ENCODE peak calls at places on chromosomes 11 and 22, in ten cellular contexts. A is SK-N-DZ; J is fibroblast of lung; K is HFFc6; H is NAMALWA; V is AG08396; C is stimulated activated CD8-positive, alpha-beta memory T cell treated with anti-CD3 and anti-CD28 coated beads, Interleukin-4, amount 100 ng/mL, for 24 hours; I is OCI-LY7; Q is activated effector memory CD4-positive, alpha-beta T cell treated with anti-CD3 and anti-CD28 coated beads, Interleukin-2, amount 50 U/mL, for 16 hours; L is CD8-positive, alpha-beta memory T cell. O is an unnamed sample.

GRCh38 chr22:40189979-40190378 is 12.3 kb downstream of the TNRC6B start:
- DNase-seq in I (no peak), J (peak), A (no peak), C (no peak), H (no peak), V (no peak), Q (no peak), K (peak), L (no peak), O (no peak)

GRCh38 chr11:92141159-92141558 is 83.5 kb upstream of the FAT3 start:
- DNase-seq in J (no peak), C (no peak), H (no peak), L (no peak), V (no peak), A (peak), I (no peak), K (no peak), Q (no peak), O (no peak)

GRCh38 chr11:74721479-74721835 is 9.8 kb downstream of the CHRDL2 start:
- DNase-seq in K (no peak), A (no peak), I (no peak), V (no peak), C (no peak), Q (no peak), H (no peak), L (no peak), J (no peak), O (no peak)

GRCh38 chr22:37749831-37750595 is 53.2 kb downstream of the TRIOBP start:
- DNase-seq in A (no peak), I (no peak), C (no peak), H (no peak), Q (no peak), V (no peak), J (peak), K (peak), L (no peak), O (peak)

GRCh38 chr11:36459046-36459445 is 51.0 kb downstream of the TRAF6 start:
- DNase-seq in J (no peak), Q (no peak), L (no peak), I (no peak), H (no peak), C (no peak), A (no peak), K (no peak), V (no peak), O (no peak)

GRCh38 chr11:44324787-44325525 is 15.0 kb upstream of the ALX4 start:
- DNase-seq in H (no peak), I (no peak), J (no peak), Q (no peak), L (no peak), A (no peak), K (no peak), C (no peak), V (no peak), O (no peak)

GRCh38 chr11:46710821-46711269 is 8.2 kb upstream of the F2 start:
- DNase-seq in H (no peak), K (peak), V (peak), L (no peak), J (peak), A (no peak), C (no peak), Q (no peak), I (no peak), O (peak)

GRCh38 chr11:120632579-120632978 is 121.0 kb downstream of the GRIK4 start:
- DNase-seq in J (no peak), Q (no peak), H (peak), V (no peak), L (no peak), C (no peak), A (no peak), I (peak), K (no peak), O (no peak)

GRCh38 chr22:25702046-25702445 is 39.9 kb upstream of the MYO18B start:
- DNase-seq in H (peak), Q (no peak), K (no peak), C (no peak), V (no peak), J (peak), I (peak), L (no peak), A (peak), O (no peak)

GRCh38 chr11:108927791-108928545 is 263.1 kb downstream of the DDX10 start:
- DNase-seq in I (no peak), H (no peak), C (no peak), K (no peak), Q (no peak), L (no peak), A (no peak), V (no peak), J (peak), O (no peak)

GRCh38 chr11:75242722-75243600 is 2.4 kb downstream of the TPBGL start:
- DNase-seq in Q (peak), I (no peak), K (no peak), A (no peak), V (no peak), L (no peak), H (no peak), C (no peak), J (no peak), O (no peak)